ENCODE peak calls at places on chromosomes 2 and 18, in six cellular contexts. F is breast epithelium, Z is brain microvascular endothelial cell, T is MM.1S, U is body of pancreas, P is right lobe of liver. X is an unnamed sample.

GRCh38 chr2:173048901-173049661 is 26.6 kb upstream of the MAP3K20 start:
- DNase-seq in F (peak), Z (peak), T (no peak), U (peak), P (peak), X (no peak)

GRCh38 chr2:25912851-25913695 is 34.8 kb upstream of the ASXL2 start:
- DNase-seq in F (no peak), Z (no peak), T (no peak), U (no peak), P (no peak), X (peak)

GRCh38 chr2:73855526-73855925 is 26.8 kb downstream of the STAMBP start:
- DNase-seq in F (no peak), Z (no peak), T (no peak), U (no peak), P (no peak), X (no peak)

GRCh38 chr2:112159454-112159921 is 21.3 kb downstream of the FBLN7 start:
- DNase-seq in F (no peak), Z (no peak), T (no peak), U (no peak), P (no peak), X (no peak)

GRCh38 chr2:113219889-113220641 is 46.3 kb downstream of the PSD4 start:
- DNase-seq in F (peak), Z (peak), T (no peak), U (peak), P (peak), X (no peak)

GRCh38 chr2:86102157-86102556 is 3.5 kb downstream of the POLR1A start:
- DNase-seq in F (no peak), Z (no peak), T (no peak), U (no peak), P (no peak), X (no peak)

GRCh38 chr18:12309683-12310198 is 1.7 kb downstream of the TUBB6 start:
- DNase-seq in F (no peak), Z (no peak), T (no peak), U (no peak), P (no peak), X (no peak)

GRCh38 chr2:10331033-10331701 is 28.5 kb downstream of the HPCAL1 start:
- DNase-seq in F (peak), Z (no peak), T (no peak), U (no peak), P (peak), X (peak)

GRCh38 chr2:239287461-239287860 is 113.4 kb downstream of the HDAC4 start:
- DNase-seq in F (no peak), Z (no peak), T (no peak), U (no peak), P (no peak), X (no peak)

GRCh38 chr18:3597159-3597977 is 147.4 kb downstream of the TGIF1 start:
- DNase-seq in F (no peak), Z (no peak), T (no peak), U (no peak), P (no peak), X (no peak)

GRCh38 chr2:63735931-63736820 is 105.5 kb upstream of the UGP2 start:
- DNase-seq in F (no peak), Z (peak), T (no peak), U (no peak), P (no peak), X (no peak)

GRCh38 chr2:180742809-180743208 is 237.6 kb upstream of the UBE2E3 start:
- DNase-seq in F (no peak), Z (peak), T (no peak), U (no peak), P (no peak), X (no peak)

GRCh38 chr2:27683390-27684071 is 19.8 kb downstream of the SLC4A1AP start:
- DNase-seq in F (peak), Z (peak), T (peak), U (peak), P (peak), X (peak)

GRCh38 chr2:160876765-160877164 is 283.5 kb upstream of the TANK start:
- DNase-seq in F (no peak), Z (no peak), T (no peak), U (no peak), P (no peak), X (no peak)

GRCh38 chr2:125264453-125264852 is 1239.4 kb downstream of the CNTNAP5 start:
- DNase-seq in F (no peak), Z (no peak), T (no peak), U (no peak), P (no peak), X (no peak)

GRCh38 chr2:41877114-41877513 is 170.7 kb upstream of the PKDCC start:
- DNase-seq in F (no peak), Z (no peak), T (no peak), U (no peak), P (no peak), X (no peak)

GRCh38 chr2:2101924-2102323 is 229.2 kb downstream of the MYT1L start:
- DNase-seq in F (no peak), Z (peak), T (no peak), U (no peak), P (no peak), X (peak)

GRCh38 chr18:7923105-7923504 is 356.0 kb downstream of the PTPRM start:
- DNase-seq in F (no peak), Z (no peak), T (no peak), U (no peak), P (no peak), X (no peak)

GRCh38 chr2:128435576-128436497 is 117.2 kb upstream of the HS6ST1 start:
- DNase-seq in F (no peak), Z (no peak), T (no peak), U (peak), P (no peak), X (no peak)

GRCh38 chr2:29803541-29803940 is 117.8 kb downstream of the ALK start:
- DNase-seq in F (no peak), Z (no peak), T (no peak), U (no peak), P (no peak), X (no peak)

GRCh38 chr2:97712693-97713295 is 582 bp upstream of the ZAP70 start:
- DNase-seq in F (no peak), Z (no peak), T (no peak), U (no peak), P (no peak), X (no peak)
- H3K4me3 ChIP-seq in F (no peak), Z (no peak), T (no peak), U (no peak), P (no peak), X (peak)

DNA sequence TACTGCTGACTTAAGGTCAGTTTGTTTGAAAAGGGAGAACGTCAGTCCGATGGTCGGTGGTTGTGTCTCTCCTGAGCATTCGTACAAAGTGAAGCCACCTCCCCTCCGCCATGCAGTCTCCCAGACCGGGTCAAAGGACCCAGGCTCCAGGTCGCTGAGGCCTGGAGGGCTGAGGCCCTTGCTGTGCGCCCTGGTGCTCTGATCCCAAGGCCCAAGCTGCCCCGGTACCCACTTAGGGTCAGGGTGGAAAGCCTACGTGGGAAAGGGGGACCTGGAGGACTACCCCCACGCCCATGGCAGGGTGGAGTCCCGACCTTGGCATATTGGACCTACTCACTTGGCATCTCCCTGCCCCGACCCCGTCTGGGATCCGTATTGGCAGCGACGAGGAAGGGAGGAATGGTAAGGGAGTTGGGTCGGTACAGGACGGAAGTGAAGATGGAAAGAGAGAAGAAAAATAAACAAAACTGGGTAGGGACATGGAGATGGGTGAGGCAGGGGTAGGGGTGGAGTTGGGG is 8.0 kb upstream of the SIX3 start:
- DNase-seq in F (no peak), Z (no peak), T (no peak), U (no peak), P (no peak), X (no peak)
- H3K4me3 ChIP-seq in F (no peak), Z (no peak), T (no peak), U (no peak), P (no peak), X (no peak)

DNA sequence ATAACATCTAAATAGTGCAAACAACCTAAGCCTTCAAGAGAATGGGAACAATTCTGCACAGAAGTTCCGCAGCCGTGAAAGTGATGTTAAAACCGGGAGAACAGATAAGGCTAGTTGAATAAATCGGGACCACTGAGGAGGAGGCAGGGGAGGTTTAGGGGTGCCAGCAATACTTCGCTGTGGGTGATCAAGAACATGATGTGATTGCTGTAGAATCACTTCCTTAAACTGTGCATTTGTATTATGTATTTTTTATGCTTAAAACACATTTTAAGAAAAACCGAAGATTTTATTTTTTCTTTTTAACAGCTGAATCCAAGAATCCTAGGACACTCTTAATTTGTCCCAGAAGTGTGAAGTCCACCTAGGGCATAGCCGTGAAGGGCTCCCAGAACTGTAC is 33.6 kb downstream of the TTC32 start:
- DNase-seq in F (no peak), Z (no peak), T (no peak), U (no peak), P (no peak), X (no peak)
- H3K4me3 ChIP-seq in F (peak), Z (peak), T (peak), U (no peak), P (peak), X (no peak)

GRCh38 chr18:50447102-50447501 is 72.3 kb downstream of the SKA1 start:
- DNase-seq in F (no peak), Z (no peak), T (no peak), U (no peak), P (no peak), X (no peak)
- H3K4me3 ChIP-seq in F (no peak), Z (no peak), T (no peak), U (no peak), P (no peak), X (no peak)

GRCh38 chr2:133266926-133267590 is 301.2 kb downstream of the NCKAP5 start:
- DNase-seq in F (no peak), Z (no peak), T (no peak), U (no peak), P (peak), X (no peak)
- H3K4me3 ChIP-seq in F (peak), Z (peak), T (no peak), U (no peak), P (peak), X (no peak)

DNA sequence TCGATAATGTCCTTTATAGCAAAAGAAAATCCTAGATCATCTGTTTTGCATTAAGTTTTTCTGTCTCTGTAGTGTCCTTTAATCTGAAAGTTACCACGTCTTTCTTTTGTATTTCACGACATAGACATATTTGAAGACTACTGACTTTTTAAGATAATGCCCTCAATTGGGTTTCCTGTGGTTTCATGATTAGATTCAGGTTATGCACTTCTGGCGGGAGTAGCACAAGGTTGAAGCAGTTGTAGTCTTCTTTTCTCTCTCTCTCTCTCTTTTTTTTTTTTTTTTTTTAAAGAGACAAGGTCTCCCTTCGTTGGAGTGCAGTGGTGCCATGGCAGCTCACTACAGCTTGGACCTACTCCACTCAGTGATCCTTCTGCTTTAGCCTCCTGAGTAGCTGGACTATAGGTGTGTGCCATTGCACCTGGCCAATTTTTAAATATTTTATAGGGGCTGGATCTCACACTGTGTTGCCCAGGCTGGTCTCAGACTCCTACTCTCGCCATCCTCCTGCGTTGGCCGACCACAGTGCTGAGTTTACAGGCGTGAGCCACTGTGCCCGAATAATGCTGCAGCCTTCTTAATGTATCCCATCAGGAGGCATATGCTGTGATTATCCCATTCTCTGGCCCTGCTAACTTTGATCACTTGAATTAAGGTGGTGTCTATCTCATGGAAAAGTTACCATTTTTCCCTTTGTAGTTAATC is 3.9 kb downstream of the INPP4A start:
- DNase-seq in F (no peak), Z (no peak), T (peak), U (no peak), P (no peak), X (peak)
- H3K4me3 ChIP-seq in F (no peak), Z (no peak), T (peak), U (no peak), P (no peak), X (peak)

GRCh38 chr2:11409184-11409959 is 56.6 kb downstream of the E2F6 start:
- DNase-seq in F (no peak), Z (no peak), T (no peak), U (no peak), P (no peak), X (no peak)

GRCh38 chr2:11412449-11412810 is 53.5 kb downstream of the E2F6 start:
- DNase-seq in F (no peak), Z (no peak), T (no peak), U (no peak), P (no peak), X (no peak)

GRCh38 chr2:11411244-11411643 is 54.7 kb downstream of the E2F6 start:
- DNase-seq in F (no peak), Z (no peak), T (no peak), U (no peak), P (no peak), X (no peak)

GRCh38 chr2:11410101-11410500 is 55.9 kb downstream of the E2F6 start:
- DNase-seq in F (no peak), Z (no peak), T (no peak), U (no peak), P (no peak), X (no peak)

DNA sequence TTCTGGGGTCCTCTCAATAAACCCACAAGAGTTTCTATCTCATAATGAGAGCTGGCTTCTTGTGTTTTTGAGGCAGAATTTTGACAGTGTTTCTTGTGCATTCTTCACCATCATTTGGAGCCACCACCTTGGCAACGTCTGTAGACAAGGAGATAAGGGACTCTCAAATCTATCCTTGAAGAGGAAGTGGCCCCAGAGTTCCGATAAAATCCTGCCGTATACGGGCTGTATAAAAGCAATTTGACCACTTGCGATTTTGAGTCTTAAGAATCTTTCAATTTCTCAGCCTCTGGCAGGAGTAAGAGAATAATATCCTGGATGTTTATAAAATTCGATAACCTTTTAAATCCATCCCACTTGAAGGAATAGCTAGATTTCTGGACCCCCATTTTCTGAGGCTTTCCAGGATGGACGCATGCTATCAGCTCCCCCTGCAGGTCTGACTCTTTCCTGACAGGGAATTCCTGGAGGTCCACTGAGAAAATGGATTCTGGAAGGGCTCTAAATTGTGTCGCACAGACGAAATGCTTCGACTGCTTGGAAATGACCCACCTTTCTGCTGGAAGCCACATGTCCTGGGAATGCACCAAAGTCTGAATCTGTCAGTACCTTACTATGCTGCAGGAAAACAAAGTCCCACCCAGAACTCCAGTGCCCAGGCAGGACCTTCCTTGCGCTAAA is 54.1 kb downstream of the E2F6 start:
- DNase-seq in F (no peak), Z (peak), T (peak), U (peak), P (no peak), X (no peak)
- H3K4me3 ChIP-seq in F (peak), Z (no peak), T (peak), U (no peak), P (peak), X (no peak)

DNA sequence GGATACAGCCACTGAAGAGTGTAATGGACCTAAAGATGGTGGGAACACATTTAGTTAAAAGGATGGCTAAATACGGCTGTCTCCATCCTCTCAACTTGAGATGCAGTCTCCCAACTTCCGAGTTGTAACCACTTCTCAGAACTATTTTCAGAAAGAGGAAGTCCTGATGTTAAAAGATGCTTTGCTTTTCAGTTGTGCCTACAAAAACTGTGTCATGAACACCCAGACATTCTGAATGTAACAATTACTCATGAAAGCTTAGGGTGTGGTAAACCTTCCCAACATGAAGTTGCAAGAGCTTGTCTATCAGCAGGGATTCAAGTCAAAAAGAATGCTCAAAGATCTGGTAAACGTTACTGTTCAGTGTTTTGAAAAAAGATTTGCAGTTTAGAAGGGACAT is 147.9 kb downstream of the DOCK10 start:
- DNase-seq in F (no peak), Z (no peak), T (peak), U (no peak), P (no peak), X (peak)
- H3K4me3 ChIP-seq in F (no peak), Z (no peak), T (peak), U (no peak), P (no peak), X (no peak)

GRCh38 chr2:208142255-208142924 is 3.6 kb downstream of the CRYGB start:
- DNase-seq in F (no peak), Z (no peak), T (no peak), U (no peak), P (no peak), X (no peak)
- H3K4me3 ChIP-seq in F (no peak), Z (no peak), T (no peak), U (no peak), P (no peak), X (no peak)